ENCODE peak calls at places on chromosomes 11 and 22, in seven cellular contexts. H is GM12878, X is K562, A is HCT116, Q is SK-N-SH, L is HepG2, B is H1. J is an unnamed sample.

GRCh38 chr11:48005133-48005532 is 24.8 kb downstream of the PTPRJ start:
- DNase-seq in H (no peak), X (no peak), A (no peak), Q (no peak), L (no peak), B (no peak), J (no peak)

GRCh38 chr11:108122166-108122628 is 830 bp downstream of the ACAT1 start:
- DNase-seq in H (no peak), X (no peak), A (no peak), Q (peak), L (no peak), B (no peak), J (peak)

GRCh38 chr22:24542641-24543040 is 12.3 kb downstream of the GUCD1 start:
- DNase-seq in H (no peak), X (no peak), A (no peak), Q (no peak), L (no peak), B (no peak), J (peak)

GRCh38 chr11:1181858-1182535 is 24.2 kb downstream of the MUC5AC start:
- DNase-seq in H (no peak), X (no peak), A (no peak), Q (no peak), L (no peak), B (no peak), J (no peak)

GRCh38 chr11:86524603-86525352 is 147.6 kb downstream of the ME3 start:
- DNase-seq in H (no peak), X (no peak), A (peak), Q (peak), L (peak), B (no peak), J (no peak)

GRCh38 chr22:41517172-41518047 is 26.9 kb downstream of the POLR3H start:
- DNase-seq in H (no peak), X (no peak), A (no peak), Q (peak), L (peak), B (no peak), J (peak)

GRCh38 chr11:111975076-111975806 is 38.1 kb downstream of the DIXDC1 start:
- DNase-seq in H (no peak), X (no peak), A (no peak), Q (no peak), L (no peak), B (no peak), J (peak)

GRCh38 chr11:12746593-12747097 is 72.4 kb downstream of the TEAD1 start:
- DNase-seq in H (no peak), X (peak), A (peak), Q (peak), L (peak), B (peak), J (no peak)

GRCh38 chr11:64566042-64566914 is 24.7 kb upstream of the SLC22A12 start:
- DNase-seq in H (no peak), X (peak), A (peak), Q (peak), L (peak), B (no peak), J (peak)

GRCh38 chr22:44030051-44030701 is 6.1 kb downstream of the PARVB start:
- DNase-seq in H (no peak), X (no peak), A (no peak), Q (no peak), L (no peak), B (no peak), J (no peak)

GRCh38 chr11:35066029-35066428 is 72.9 kb upstream of the CD44 start:
- DNase-seq in H (no peak), X (no peak), A (no peak), Q (no peak), L (no peak), B (no peak), J (no peak)

GRCh38 chr22:50469377-50470305 is 5.2 kb downstream of the SBF1 start:
- DNase-seq in H (peak), X (peak), A (peak), Q (no peak), L (no peak), B (peak), J (no peak)

GRCh38 chr11:82927264-82927880 is 25.8 kb downstream of the DDIAS start:
- DNase-seq in H (no peak), X (peak), A (peak), Q (peak), L (peak), B (no peak), J (peak)

GRCh38 chr11:848380-848931 is 5.8 kb downstream of the TSPAN4 start:
- DNase-seq in H (no peak), X (peak), A (no peak), Q (peak), L (no peak), B (no peak), J (peak)

GRCh38 chr11:130163346-130164220 is 4.0 kb downstream of the ST14 start:
- DNase-seq in H (no peak), X (peak), A (no peak), Q (no peak), L (peak), B (no peak), J (no peak)

GRCh38 chr11:10629431-10630002 is 61.1 kb upstream of the LYVE1 start:
- DNase-seq in H (no peak), X (no peak), A (no peak), Q (no peak), L (no peak), B (no peak), J (no peak)

GRCh38 chr11:45145421-45146071 is 893 bp upstream of the PRDM11 start:
- DNase-seq in H (no peak), X (no peak), A (no peak), Q (no peak), L (no peak), B (peak), J (peak)

GRCh38 chr11:16986434-16987204 is 27.6 kb downstream of the PLEKHA7 start:
- DNase-seq in H (peak), X (peak), A (no peak), Q (no peak), L (no peak), B (no peak), J (peak)

GRCh38 chr11:120546312-120547205 is 35.0 kb downstream of the GRIK4 start:
- DNase-seq in H (no peak), X (no peak), A (peak), Q (no peak), L (no peak), B (no peak), J (no peak)

GRCh38 chr11:69178819-69179482 is 23.2 kb downstream of the SMIM38 start:
- DNase-seq in H (no peak), X (no peak), A (no peak), Q (no peak), L (no peak), B (no peak), J (no peak)

GRCh38 chr22:41995211-41995610 is 3.4 kb upstream of the WBP2NL start:
- DNase-seq in H (no peak), X (no peak), A (no peak), Q (no peak), L (no peak), B (no peak), J (no peak)

DNA sequence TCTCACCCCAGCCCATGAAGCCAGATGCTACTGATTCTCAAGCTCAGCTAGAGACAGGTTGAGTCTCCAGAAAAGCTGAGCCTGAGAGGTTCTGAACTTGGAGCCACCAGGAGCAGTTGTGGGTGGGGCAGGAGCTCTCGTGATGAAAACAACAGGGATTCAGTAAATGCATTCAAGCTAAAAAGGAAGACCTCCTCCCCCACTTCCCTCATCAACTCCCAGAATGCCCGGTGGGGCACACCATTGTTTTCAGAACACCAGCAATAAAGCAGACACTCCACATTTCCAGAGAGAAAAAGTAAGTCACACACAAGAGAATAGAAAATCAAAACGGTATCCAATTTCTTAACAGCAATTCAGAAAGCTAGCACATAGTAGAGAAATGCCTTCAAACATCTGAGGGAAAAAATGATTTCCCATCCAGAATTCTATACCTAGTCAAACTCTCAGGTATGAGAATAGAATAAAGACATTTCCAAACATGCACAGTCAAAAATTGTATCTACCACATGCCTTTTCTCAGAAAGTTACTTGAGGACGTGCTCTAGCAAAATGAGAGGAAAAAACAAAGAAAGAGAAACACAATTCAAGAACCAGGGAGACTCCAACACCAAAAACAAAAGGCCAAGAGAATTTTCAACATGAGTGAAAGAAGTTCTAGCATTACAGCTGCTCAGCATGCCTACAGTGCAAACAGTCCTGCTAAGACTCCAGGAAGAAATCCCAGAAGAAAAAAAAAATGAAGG is 56.8 kb downstream of the CDKN1C start:
- DNase-seq in H (no peak), X (no peak), A (no peak), Q (no peak), L (no peak), B (no peak), J (no peak)
- TF ChIP-seq JUND in H (no peak), X (no peak), A (no peak), Q (no peak), L (no peak), B (no peak), J (no peak)

GRCh38 chr11:104033134-104033533 is 3.3 kb upstream of the DDI1 start:
- DNase-seq in H (no peak), X (no peak), A (no peak), Q (peak), L (peak), B (no peak), J (no peak)
- TF ChIP-seq JUND in H (no peak), X (no peak), A (no peak), Q (no peak), L (no peak), B (no peak), J (no peak)

GRCh38 chr11:72669527-72669926 is 4.7 kb downstream of the PDE2A start:
- DNase-seq in H (peak), X (no peak), A (no peak), Q (no peak), L (no peak), B (no peak), J (no peak)

GRCh38 chr11:72662036-72662435 is 12.2 kb downstream of the PDE2A start:
- DNase-seq in H (no peak), X (no peak), A (no peak), Q (no peak), L (no peak), B (no peak), J (no peak)

GRCh38 chr11:72670041-72670440 is 4.2 kb downstream of the PDE2A start:
- DNase-seq in H (no peak), X (no peak), A (no peak), Q (no peak), L (no peak), B (no peak), J (no peak)

GRCh38 chr11:72668645-72669347 is 5.4 kb downstream of the PDE2A start:
- DNase-seq in H (peak), X (no peak), A (no peak), Q (no peak), L (no peak), B (no peak), J (no peak)

DNA sequence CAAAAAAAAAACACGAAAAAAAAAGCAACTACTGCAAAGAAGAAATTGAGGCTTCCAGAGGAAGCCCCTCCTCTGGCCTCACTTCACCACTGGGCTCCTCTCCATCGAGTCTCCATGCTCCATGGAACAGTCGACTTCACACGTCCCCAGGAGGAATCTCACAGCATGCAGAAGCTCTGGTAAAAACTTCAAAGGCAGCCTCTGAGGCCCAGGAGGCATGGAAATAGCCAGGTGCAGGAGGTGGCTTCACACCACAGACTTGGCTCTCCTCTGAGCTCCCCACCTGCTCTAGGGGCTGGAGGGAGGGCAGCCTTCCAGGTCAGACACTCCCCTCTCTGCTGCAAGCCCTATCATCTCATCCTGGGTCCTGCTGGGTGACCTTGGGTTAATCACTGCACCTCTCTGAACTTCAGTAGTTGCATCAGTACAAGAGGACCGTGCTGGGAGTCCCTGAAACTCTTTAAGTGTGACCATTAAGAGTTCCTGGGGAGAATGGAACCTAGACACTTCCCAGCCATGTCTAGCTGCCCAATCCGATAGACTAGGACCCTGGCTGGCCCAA is 8.2 kb downstream of the PDE2A start:
- DNase-seq in H (no peak), X (no peak), A (no peak), Q (no peak), L (no peak), B (no peak), J (no peak)
- TF ChIP-seq JUND in H (no peak), X (no peak), A (no peak), Q (no peak), L (no peak), B (no peak), J (no peak)

DNA sequence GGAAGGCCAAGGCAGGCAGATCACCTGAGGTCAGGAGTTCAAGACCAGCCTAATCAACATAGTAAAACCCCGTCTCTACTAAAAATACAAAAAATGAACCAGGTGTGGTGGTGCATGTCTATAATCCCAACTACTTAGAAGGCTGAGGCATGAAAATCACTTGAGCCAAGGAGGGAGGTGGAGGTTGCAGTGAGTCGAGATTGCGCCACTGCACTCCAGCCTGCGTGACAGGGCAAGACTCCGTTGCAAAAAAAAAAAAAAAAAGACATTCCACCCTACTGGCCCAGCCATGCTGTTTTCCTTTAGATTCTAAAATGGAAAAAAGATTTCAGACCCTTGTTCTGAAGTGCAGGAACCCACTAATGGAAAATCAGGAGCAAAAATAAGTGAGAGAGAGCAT is 66.1 kb upstream of the CHRM4 start:
- DNase-seq in H (no peak), X (no peak), A (no peak), Q (no peak), L (no peak), B (no peak), J (no peak)
- TF ChIP-seq JUND in H (no peak), X (no peak), A (no peak), Q (no peak), L (no peak), B (no peak), J (no peak)

GRCh38 chr11:117930668-117931330 is 1.6 kb upstream of the TMPRSS13 start:
- DNase-seq in H (no peak), X (no peak), A (no peak), Q (no peak), L (no peak), B (no peak), J (no peak)
- TF ChIP-seq JUND in H (no peak), X (no peak), A (no peak), Q (no peak), L (no peak), B (no peak), J (no peak)

GRCh38 chr22:21947040-21948014 is 5.3 kb downstream of the PPM1F start:
- DNase-seq in H (no peak), X (peak), A (no peak), Q (peak), L (peak), B (no peak), J (no peak)
- TF ChIP-seq JUND in H (no peak), X (no peak), A (no peak), Q (no peak), L (no peak), B (no peak), J (no peak)

DNA sequence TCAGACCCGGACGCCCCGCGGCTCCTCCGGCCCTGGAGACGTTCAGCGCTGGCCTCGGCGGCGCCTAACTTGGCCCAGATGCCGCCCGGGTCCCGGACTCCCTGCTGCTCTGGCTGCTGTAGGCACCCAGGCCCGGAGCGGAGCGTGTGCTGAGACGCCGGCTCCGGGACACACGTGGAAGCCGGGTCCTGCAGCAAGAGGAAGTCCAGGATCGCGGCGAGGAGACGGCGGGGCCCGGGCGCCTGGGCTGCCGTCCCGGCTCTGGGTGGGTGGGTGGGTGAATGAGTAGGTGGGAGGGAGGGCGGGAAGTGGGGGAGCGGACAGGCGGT is 223 bp downstream of the WT1 start:
- DNase-seq in H (no peak), X (peak), A (no peak), Q (no peak), L (no peak), B (no peak), J (no peak)
- TF ChIP-seq JUND in H (no peak), X (no peak), A (no peak), Q (no peak), L (no peak), B (no peak), J (no peak)

DNA sequence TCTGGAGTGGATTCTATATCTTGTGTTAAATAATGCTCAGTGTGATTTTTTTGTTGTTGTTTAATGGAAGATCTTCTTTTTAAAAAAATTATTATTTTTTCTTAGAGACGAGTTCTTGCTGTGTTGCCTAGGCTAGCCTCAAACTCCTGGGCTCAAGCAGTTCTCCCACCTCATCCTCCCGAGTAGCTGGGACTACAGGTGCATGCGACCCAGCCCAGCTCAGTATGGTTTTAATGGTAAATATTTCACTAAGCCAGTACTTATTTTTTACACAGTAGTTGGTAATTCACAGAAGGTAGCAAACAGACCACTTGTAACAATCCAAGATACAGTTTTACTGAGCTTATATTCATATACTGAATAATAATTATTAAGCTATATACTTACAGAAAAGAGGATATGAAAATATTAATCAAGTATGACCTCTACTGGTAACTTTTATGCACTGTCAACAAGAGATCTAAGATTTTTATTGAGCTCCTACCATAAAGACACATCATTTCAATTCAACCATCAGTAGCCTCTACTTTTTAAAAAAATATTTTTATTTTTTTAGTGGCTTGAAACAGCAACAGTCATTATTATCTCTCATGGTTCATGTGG is 6.1 kb upstream of the CD59 start:
- DNase-seq in H (no peak), X (no peak), A (no peak), Q (peak), L (no peak), B (no peak), J (no peak)
- TF ChIP-seq JUND in H (no peak), X (no peak), A (no peak), Q (no peak), L (no peak), B (no peak), J (no peak)

GRCh38 chr11:57546451-57546850 is 9.1 kb downstream of the SMTNL1 start:
- DNase-seq in H (no peak), X (no peak), A (no peak), Q (no peak), L (no peak), B (no peak), J (no peak)

GRCh38 chr11:57545883-57546282 is 8.5 kb downstream of the SMTNL1 start:
- DNase-seq in H (no peak), X (no peak), A (no peak), Q (no peak), L (no peak), B (no peak), J (no peak)

GRCh38 chr11:57544566-57544965 is 7.2 kb downstream of the SMTNL1 start:
- DNase-seq in H (no peak), X (no peak), A (no peak), Q (no peak), L (no peak), B (no peak), J (no peak)

GRCh38 chr11:57547854-57548377 is 10.5 kb downstream of the SMTNL1 start:
- DNase-seq in H (no peak), X (no peak), A (no peak), Q (no peak), L (no peak), B (no peak), J (no peak)

DNA sequence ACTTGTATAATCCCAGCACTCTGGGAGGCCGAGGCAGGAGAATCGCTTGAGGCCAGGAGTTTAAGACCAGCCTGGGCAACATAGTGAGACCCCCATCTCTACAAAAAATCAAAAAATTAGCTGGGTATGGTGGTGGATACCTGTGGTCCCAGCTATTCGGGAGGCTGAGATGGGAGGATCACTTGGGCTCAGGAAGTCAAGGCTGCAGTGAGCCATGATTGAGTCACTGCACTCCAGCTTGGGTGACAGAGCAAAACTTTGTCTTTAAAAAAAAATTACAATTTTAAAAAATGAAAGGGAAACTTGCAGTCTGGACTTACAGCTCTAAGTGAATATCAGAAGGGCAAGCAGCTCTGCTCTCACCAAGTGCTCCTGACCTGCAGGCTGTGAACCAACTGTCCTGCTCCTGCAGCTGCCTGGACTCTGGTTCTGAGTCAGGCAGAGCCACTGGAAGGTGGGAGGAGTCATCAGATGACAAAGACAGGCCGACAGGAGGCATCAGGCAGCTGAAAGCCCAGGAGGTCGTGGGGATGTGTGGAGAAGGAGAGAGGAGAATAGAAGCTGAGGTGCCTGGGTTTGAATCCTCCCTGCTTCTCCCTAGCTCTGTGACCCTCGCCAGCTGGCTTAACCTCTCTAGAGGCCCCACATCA is 9.6 kb downstream of the SMTNL1 start:
- DNase-seq in H (no peak), X (peak), A (no peak), Q (peak), L (peak), B (no peak), J (no peak)
- TF ChIP-seq JUND in H (peak), X (no peak), A (no peak), Q (no peak), L (no peak), B (no peak), J (no peak)

J was measured in T47D.